ENCODE peak calls at places on chromosomes 12 and 14, in nine cellular contexts. Q is sigmoid colon; R is thoracic aorta; A is lower lobe of right lung; K is psoas muscle; T is CD4-positive, alpha-beta memory T cell; H is iPS DF 6.9; D is CD4-positive, CD25-positive, alpha-beta regulatory T cell; J is heart left ventricle. N is an unnamed sample.

GRCh38 chr12:111398530-111398929 is 7.2 kb upstream of the SH2B3 start:
- DNase-seq in Q (no peak), R (no peak), A (no peak), K (no peak), T (no peak), H (no peak), D (no peak), J (no peak), N (no peak)

GRCh38 chr12:52280796-52281560 is 6.5 kb downstream of the KRT86 start:
- DNase-seq in Q (peak; percentile 85), R (no peak), A (peak; percentile 77), K (peak; percentile 79), T (no peak), H (no peak), D (no peak), J (peak; percentile 61), N (no peak)

GRCh38 chr12:105928436-105928835 is 210.3 kb downstream of the NUAK1 start:
- DNase-seq in Q (no peak), R (no peak), A (no peak), K (no peak), T (no peak), H (no peak), D (no peak), J (no peak), N (no peak)

GRCh38 chr14:89093083-89093482 is 268.6 kb downstream of the TTC8 start:
- DNase-seq in Q (no peak), R (no peak), A (no peak), K (no peak), T (no peak), H (no peak), D (no peak), J (no peak), N (no peak)

GRCh38 chr12:108594-108993 is 42.0 kb downstream of the IQSEC3 start:
- DNase-seq in Q (peak; percentile 68), R (no peak), A (no peak), K (peak; percentile 72), T (no peak), H (no peak), D (no peak), J (peak; percentile 47), N (no peak)

GRCh38 chr12:27221625-27222387 is 22.3 kb upstream of the STK38L start:
- DNase-seq in Q (no peak), R (no peak), A (no peak), K (no peak), T (no peak), H (no peak), D (no peak), J (no peak), N (no peak)

GRCh38 chr12:12216349-12217017 is 50.4 kb downstream of the LRP6 start:
- DNase-seq in Q (no peak), R (no peak), A (no peak), K (no peak), T (no peak), H (no peak), D (no peak), J (no peak), N (no peak)

GRCh38 chr12:121580959-121581680 is at the start of gene KDM2B:
- DNase-seq in Q (peak; percentile 75), R (no peak), A (no peak), K (no peak), T (peak; percentile 32), H (no peak), D (peak; percentile 35), J (no peak), N (no peak)

GRCh38 chr12:50017653-50018052 is 7.6 kb downstream of the RACGAP1 start:
- DNase-seq in Q (no peak), R (no peak), A (peak; percentile 59), K (no peak), T (no peak), H (no peak), D (no peak), J (no peak), N (no peak)

GRCh38 chr12:87924149-87924548 is 105.1 kb downstream of the C12orf50 start:
- DNase-seq in Q (no peak), R (no peak), A (no peak), K (no peak), T (no peak), H (no peak), D (no peak), J (no peak), N (no peak)

DNA sequence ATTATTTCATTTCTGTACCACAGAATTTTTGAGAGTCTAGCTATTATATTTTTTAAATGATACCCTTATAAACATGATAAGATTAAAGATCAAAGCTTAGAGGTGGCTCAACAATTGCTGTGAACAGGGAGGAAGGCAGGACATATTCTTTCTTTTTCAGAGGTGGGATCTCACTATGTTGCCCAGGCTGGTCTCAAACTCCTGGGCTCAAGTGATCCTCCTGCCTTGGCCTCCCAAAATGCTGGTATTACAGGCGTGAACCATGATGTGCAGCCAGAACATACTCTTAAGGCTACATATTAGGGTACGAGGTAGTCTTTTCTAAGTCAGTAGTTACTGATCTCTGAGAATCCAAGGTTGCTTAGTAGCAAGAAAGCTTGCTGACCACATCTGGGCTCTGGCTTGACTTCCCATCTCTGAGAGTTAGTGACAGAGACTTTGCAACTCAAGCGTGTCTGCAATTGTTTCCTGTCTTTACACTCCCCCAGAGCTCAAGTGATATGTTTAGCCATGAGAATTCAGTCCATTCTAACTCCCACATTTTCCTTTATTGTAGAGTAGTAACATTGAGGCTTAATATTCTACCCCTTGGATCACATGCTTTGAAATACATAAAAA is 8.6 kb downstream of the RAB5B start:
- DNase-seq in Q (no peak), R (no peak), A (no peak), K (no peak), T (no peak), H (no peak), D (no peak), J (no peak), N (no peak)
- H3K36me3 ChIP-seq in Q (peaks cover 10% of the 10 kb centered on the region), R (peaks cover 35% of the 10 kb centered on the region), A (peaks cover 54% of the 10 kb centered on the region), K (peaks cover 81% of the 10 kb centered on the region), T (peaks cover 24% of the 10 kb centered on the region), H (no peaks in the 10 kb centered on the region), D (peaks cover 46% of the 10 kb centered on the region), J (peaks cover 75% of the 10 kb centered on the region), N (peaks cover 9% of the 10 kb centered on the region)

GRCh38 chr12:51270067-51270846 is at the start of gene SMAGP:
- DNase-seq in Q (peak; percentile 69), R (no peak), A (peak; percentile 90), K (peak; percentile 68), T (peak; percentile 36), H (no peak), D (peak; percentile 36), J (peak; percentile 72), N (no peak)

GRCh38 chr12:51275088-51275487 is 4.9 kb upstream of the SMAGP start:
- DNase-seq in Q (no peak), R (no peak), A (no peak), K (no peak), T (no peak), H (no peak), D (no peak), J (no peak), N (no peak)

GRCh38 chr12:51269174-51270066 is 795 bp downstream of the SMAGP start:
- DNase-seq in Q (no peak), R (no peak), A (peak; percentile 81), K (peak; percentile 60), T (peak; percentile 55), H (no peak), D (peak; percentile 54), J (peak; percentile 34), N (no peak)

GRCh38 chr12:51265024-51265423 is 5.2 kb downstream of the SMAGP start:
- DNase-seq in Q (no peak), R (no peak), A (no peak), K (no peak), T (peak; percentile 47), H (no peak), D (peak; percentile 24), J (no peak), N (no peak)

GRCh38 chr12:51270847-51271518 is 768 bp upstream of the SMAGP start:
- DNase-seq in Q (no peak), R (no peak), A (no peak), K (no peak), T (no peak), H (no peak), D (no peak), J (no peak), N (no peak)
- H3K4me3 ChIP-seq in Q (peak overlapping the region; percentile 50), R (peak overlapping the region; percentile 83), A (peak overlapping the region; percentile 74), K (peak overlapping the region; percentile 77), T (peak overlapping the region; percentile 3), H (peak overlapping the region; percentile 51), D (peak overlapping the region; percentile 68), J (peak overlapping the region; percentile 82), N (peak overlapping the region; percentile 80)

DNA sequence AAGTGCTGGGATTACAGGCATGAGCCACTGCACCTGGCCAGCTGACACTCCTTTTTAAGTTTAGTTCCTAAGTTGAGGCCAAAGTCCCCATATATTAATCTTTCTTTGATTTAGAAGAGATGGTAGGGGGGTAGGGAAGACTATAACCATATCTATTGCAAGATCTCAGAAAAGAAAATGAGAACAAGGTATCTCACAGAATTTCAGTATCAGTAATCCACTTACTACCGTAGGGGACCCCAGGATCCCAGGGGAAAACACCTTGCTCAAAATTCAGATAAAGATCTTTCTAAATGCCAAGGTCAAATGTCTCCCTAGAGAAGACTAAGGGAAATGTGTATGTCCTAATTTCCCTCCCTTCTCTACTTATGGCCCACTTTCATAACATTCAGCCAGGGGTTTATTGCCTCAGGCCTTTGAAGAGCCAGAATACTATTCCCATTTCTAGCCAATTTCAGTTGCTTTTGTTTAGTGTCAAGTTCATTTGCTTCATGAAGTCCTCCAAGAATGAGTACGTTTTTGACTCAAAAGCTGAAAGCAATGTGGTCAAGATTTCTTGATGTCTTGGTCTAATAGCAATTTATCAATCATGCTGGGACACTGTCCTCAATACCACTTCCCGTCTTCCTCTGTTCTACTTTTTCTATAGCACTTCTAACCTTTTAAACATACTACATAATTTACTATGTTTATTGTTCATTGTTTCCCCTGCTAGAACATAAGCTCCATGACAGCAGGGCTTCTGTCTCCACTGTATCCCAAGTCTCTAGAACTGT is 86.3 kb downstream of the DCAF5 start:
- DNase-seq in Q (no peak), R (no peak), A (no peak), K (no peak), T (no peak), H (no peak), D (no peak), J (no peak), N (no peak)
- H3K36me3 ChIP-seq in Q (peaks cover 10% of the 10 kb centered on the region), R (peaks cover 2% of the 10 kb centered on the region), A (peaks cover 54% of the 10 kb centered on the region), K (peaks cover 72% of the 10 kb centered on the region), T (peaks cover 14% of the 10 kb centered on the region), H (no peaks in the 10 kb centered on the region), D (peaks cover 47% of the 10 kb centered on the region), J (peaks cover 67% of the 10 kb centered on the region), N (peaks cover 2% of the 10 kb centered on the region)

GRCh38 chr12:94148841-94149780 is 734 bp downstream of the PLXNC1 start:
- DNase-seq in Q (no peak), R (no peak), A (peak; percentile 71), K (peak; percentile 70), T (peak; percentile 40), H (no peak), D (peak; percentile 43), J (no peak), N (no peak)
- H3K4me3 ChIP-seq in Q (peak overlapping the region; percentile 39), R (peak overlapping the region; percentile 77), A (peak overlapping the region; percentile 66), K (peak overlapping the region; percentile 69), T (peak overlapping the region; percentile 57), H (peak overlapping the region; percentile 49), D (no peak overlapping the region), J (peak overlapping the region; percentile 68), N (peak overlapping the region; percentile 25)

N was measured in SK-N-MC.